ENCODE peak calls at places on chromosomes 7 and 10, in six cellular contexts. One of them, this sample, is unnamed.

GRCh38 chr7:1129431-1129830 is 30.6 kb downstream of the ZFAND2A start:
- DNase-seq in fibroblast of pulmonary artery: no peak
- DNase-seq in glutamatergic neuron: no peak
- DNase-seq in foreskin fibroblast: no peak
- DNase-seq in fibroblast of the aortic adventitia: no peak
- DNase-seq in epithelial cell of esophagus: no peak
- DNase-seq in this sample: no peak

GRCh38 chr7:27947581-27948278 is 207.8 kb downstream of the TAX1BP1 start:
- DNase-seq in fibroblast of pulmonary artery: peak
- DNase-seq in glutamatergic neuron: no peak
- DNase-seq in foreskin fibroblast: peak
- DNase-seq in fibroblast of the aortic adventitia: peak
- DNase-seq in epithelial cell of esophagus: no peak
- DNase-seq in this sample: no peak

GRCh38 chr10:77925795-77926565 is 575 bp downstream of the DLG5 start:
- DNase-seq in fibroblast of pulmonary artery: peak
- DNase-seq in glutamatergic neuron: peak
- DNase-seq in foreskin fibroblast: peak
- DNase-seq in fibroblast of the aortic adventitia: no peak
- DNase-seq in epithelial cell of esophagus: peak
- DNase-seq in this sample: peak

GRCh38 chr7:149430197-149430596 is 30.7 kb downstream of the ZNF777 start:
- DNase-seq in fibroblast of pulmonary artery: no peak
- DNase-seq in glutamatergic neuron: no peak
- DNase-seq in foreskin fibroblast: no peak
- DNase-seq in fibroblast of the aortic adventitia: no peak
- DNase-seq in epithelial cell of esophagus: no peak
- DNase-seq in this sample: no peak

GRCh38 chr10:131723601-131724530 is 176.9 kb upstream of the PPP2R2D start:
- DNase-seq in fibroblast of pulmonary artery: no peak
- DNase-seq in glutamatergic neuron: no peak
- DNase-seq in foreskin fibroblast: no peak
- DNase-seq in fibroblast of the aortic adventitia: no peak
- DNase-seq in epithelial cell of esophagus: no peak
- DNase-seq in this sample: no peak

GRCh38 chr7:41220275-41220674 is 482.6 kb downstream of the INHBA start:
- DNase-seq in fibroblast of pulmonary artery: no peak
- DNase-seq in glutamatergic neuron: no peak
- DNase-seq in foreskin fibroblast: no peak
- DNase-seq in fibroblast of the aortic adventitia: no peak
- DNase-seq in epithelial cell of esophagus: no peak
- DNase-seq in this sample: no peak

GRCh38 chr10:68666280-68666760 is 54.7 kb upstream of the CCAR1 start:
- DNase-seq in fibroblast of pulmonary artery: peak
- DNase-seq in glutamatergic neuron: no peak
- DNase-seq in foreskin fibroblast: peak
- DNase-seq in fibroblast of the aortic adventitia: peak
- DNase-seq in epithelial cell of esophagus: peak
- DNase-seq in this sample: no peak

GRCh38 chr7:87398441-87398840 is 53.0 kb downstream of the CROT start:
- DNase-seq in fibroblast of pulmonary artery: peak
- DNase-seq in glutamatergic neuron: no peak
- DNase-seq in foreskin fibroblast: peak
- DNase-seq in fibroblast of the aortic adventitia: peak
- DNase-seq in epithelial cell of esophagus: peak
- DNase-seq in this sample: no peak

GRCh38 chr7:120079022-120079421 is 194.0 kb upstream of the KCND2 start:
- DNase-seq in fibroblast of pulmonary artery: no peak
- DNase-seq in glutamatergic neuron: no peak
- DNase-seq in foreskin fibroblast: no peak
- DNase-seq in fibroblast of the aortic adventitia: no peak
- DNase-seq in epithelial cell of esophagus: no peak
- DNase-seq in this sample: no peak

GRCh38 chr7:91656486-91657237 is 223.8 kb downstream of the MTERF1 start:
- DNase-seq in fibroblast of pulmonary artery: peak
- DNase-seq in glutamatergic neuron: no peak
- DNase-seq in foreskin fibroblast: peak
- DNase-seq in fibroblast of the aortic adventitia: peak
- DNase-seq in epithelial cell of esophagus: no peak
- DNase-seq in this sample: no peak

GRCh38 chr7:102044984-102045673 is 227.7 kb downstream of the CUX1 start:
- DNase-seq in fibroblast of pulmonary artery: peak
- DNase-seq in glutamatergic neuron: no peak
- DNase-seq in foreskin fibroblast: peak
- DNase-seq in fibroblast of the aortic adventitia: peak
- DNase-seq in epithelial cell of esophagus: no peak
- DNase-seq in this sample: no peak

GRCh38 chr7:134545379-134545778 is 3.5 kb upstream of the AKR1B15 start:
- DNase-seq in fibroblast of pulmonary artery: no peak
- DNase-seq in glutamatergic neuron: no peak
- DNase-seq in foreskin fibroblast: no peak
- DNase-seq in fibroblast of the aortic adventitia: no peak
- DNase-seq in epithelial cell of esophagus: no peak
- DNase-seq in this sample: no peak

GRCh38 chr7:127158659-127159058 is 94.1 kb downstream of the GRM8 start:
- DNase-seq in fibroblast of pulmonary artery: no peak
- DNase-seq in glutamatergic neuron: no peak
- DNase-seq in foreskin fibroblast: no peak
- DNase-seq in fibroblast of the aortic adventitia: no peak
- DNase-seq in epithelial cell of esophagus: peak
- DNase-seq in this sample: no peak

GRCh38 chr10:113945075-113945686 is 90.7 kb downstream of the NHLRC2 start:
- DNase-seq in fibroblast of pulmonary artery: peak
- DNase-seq in glutamatergic neuron: no peak
- DNase-seq in foreskin fibroblast: peak
- DNase-seq in fibroblast of the aortic adventitia: peak
- DNase-seq in epithelial cell of esophagus: peak
- DNase-seq in this sample: no peak

GRCh38 chr7:157949711-157950110 is 612.9 kb downstream of the DNAJB6 start:
- DNase-seq in fibroblast of pulmonary artery: no peak
- DNase-seq in glutamatergic neuron: no peak
- DNase-seq in foreskin fibroblast: peak
- DNase-seq in fibroblast of the aortic adventitia: no peak
- DNase-seq in epithelial cell of esophagus: peak
- DNase-seq in this sample: no peak

GRCh38 chr10:78853864-78854263 is 214.9 kb upstream of the ZMIZ1 start:
- DNase-seq in fibroblast of pulmonary artery: no peak
- DNase-seq in glutamatergic neuron: no peak
- DNase-seq in foreskin fibroblast: no peak
- DNase-seq in fibroblast of the aortic adventitia: no peak
- DNase-seq in epithelial cell of esophagus: no peak
- DNase-seq in this sample: no peak

GRCh38 chr10:87058171-87058570 is 36.5 kb downstream of the GLUD1 start:
- DNase-seq in fibroblast of pulmonary artery: no peak
- DNase-seq in glutamatergic neuron: no peak
- DNase-seq in foreskin fibroblast: no peak
- DNase-seq in fibroblast of the aortic adventitia: no peak
- DNase-seq in epithelial cell of esophagus: no peak
- DNase-seq in this sample: no peak

GRCh38 chr7:126790763-126791162 is 462.0 kb downstream of the GRM8 start:
- DNase-seq in fibroblast of pulmonary artery: no peak
- DNase-seq in glutamatergic neuron: no peak
- DNase-seq in foreskin fibroblast: no peak
- DNase-seq in fibroblast of the aortic adventitia: no peak
- DNase-seq in epithelial cell of esophagus: no peak
- DNase-seq in this sample: no peak

GRCh38 chr10:44020322-44021111 is 364.4 kb downstream of the CXCL12 start:
- DNase-seq in fibroblast of pulmonary artery: no peak
- DNase-seq in glutamatergic neuron: no peak
- DNase-seq in foreskin fibroblast: no peak
- DNase-seq in fibroblast of the aortic adventitia: peak
- DNase-seq in epithelial cell of esophagus: no peak
- DNase-seq in this sample: no peak

GRCh38 chr7:3259711-3260424 is 41.2 kb upstream of the SDK1 start:
- DNase-seq in fibroblast of pulmonary artery: peak
- DNase-seq in glutamatergic neuron: no peak
- DNase-seq in foreskin fibroblast: no peak
- DNase-seq in fibroblast of the aortic adventitia: peak
- DNase-seq in epithelial cell of esophagus: no peak
- DNase-seq in this sample: no peak

GRCh38 chr7:111752022-111752582 is 189.8 kb upstream of the IMMP2L start:
- DNase-seq in fibroblast of pulmonary artery: peak
- DNase-seq in glutamatergic neuron: peak
- DNase-seq in foreskin fibroblast: peak
- DNase-seq in fibroblast of the aortic adventitia: peak
- DNase-seq in epithelial cell of esophagus: peak
- DNase-seq in this sample: peak

GRCh38 chr7:111758332-111758731 is 196.0 kb upstream of the IMMP2L start:
- DNase-seq in fibroblast of pulmonary artery: no peak
- DNase-seq in glutamatergic neuron: no peak
- DNase-seq in foreskin fibroblast: no peak
- DNase-seq in fibroblast of the aortic adventitia: no peak
- DNase-seq in epithelial cell of esophagus: no peak
- DNase-seq in this sample: no peak

GRCh38 chr7:111756687-111757178 is 194.4 kb upstream of the IMMP2L start:
- DNase-seq in fibroblast of pulmonary artery: peak
- DNase-seq in glutamatergic neuron: peak
- DNase-seq in foreskin fibroblast: peak
- DNase-seq in fibroblast of the aortic adventitia: peak
- DNase-seq in epithelial cell of esophagus: peak
- DNase-seq in this sample: no peak

GRCh38 chr7:111753968-111754367 is 191.7 kb upstream of the IMMP2L start:
- DNase-seq in fibroblast of pulmonary artery: no peak
- DNase-seq in glutamatergic neuron: no peak
- DNase-seq in foreskin fibroblast: no peak
- DNase-seq in fibroblast of the aortic adventitia: peak
- DNase-seq in epithelial cell of esophagus: peak
- DNase-seq in this sample: no peak

DNA sequence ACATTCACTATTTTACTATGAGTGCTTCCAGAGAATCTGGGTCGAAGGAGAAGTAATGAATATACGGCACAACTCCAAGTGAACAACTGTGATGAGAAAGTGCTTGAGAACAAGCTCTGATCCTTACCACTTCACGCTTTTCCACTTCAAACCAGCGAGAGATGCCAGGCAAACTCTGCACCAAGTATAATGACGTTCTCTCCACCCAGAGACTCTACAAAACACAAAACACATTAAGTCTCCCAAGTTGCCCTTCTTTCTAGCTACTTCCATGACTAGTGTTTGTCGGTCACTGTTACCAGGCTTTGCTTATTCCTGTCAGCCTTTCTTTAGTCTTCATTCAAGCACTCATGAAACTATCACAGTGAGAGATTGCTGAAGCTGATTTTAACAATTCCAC is 193.1 kb upstream of the IMMP2L start:
- DNase-seq in fibroblast of pulmonary artery: no peak
- DNase-seq in glutamatergic neuron: no peak
- DNase-seq in foreskin fibroblast: no peak
- DNase-seq in fibroblast of the aortic adventitia: no peak
- DNase-seq in epithelial cell of esophagus: no peak
- DNase-seq in this sample: no peak
- TF ChIP-seq CTCF in fibroblast of pulmonary artery: no peak
- TF ChIP-seq CTCF in glutamatergic neuron: no peak
- TF ChIP-seq CTCF in foreskin fibroblast: no peak
- TF ChIP-seq CTCF in fibroblast of the aortic adventitia: no peak
- TF ChIP-seq CTCF in epithelial cell of esophagus: no peak
- TF ChIP-seq CTCF in this sample: no peak

GRCh38 chr7:26584964-26585650 is 279.3 kb downstream of the SKAP2 start:
- DNase-seq in fibroblast of pulmonary artery: no peak
- DNase-seq in glutamatergic neuron: no peak
- DNase-seq in foreskin fibroblast: no peak
- DNase-seq in fibroblast of the aortic adventitia: no peak
- DNase-seq in epithelial cell of esophagus: no peak
- DNase-seq in this sample: no peak
- TF ChIP-seq CTCF in fibroblast of pulmonary artery: no peak
- TF ChIP-seq CTCF in glutamatergic neuron: no peak
- TF ChIP-seq CTCF in foreskin fibroblast: no peak
- TF ChIP-seq CTCF in fibroblast of the aortic adventitia: no peak
- TF ChIP-seq CTCF in epithelial cell of esophagus: no peak
- TF ChIP-seq CTCF in this sample: no peak

GRCh38 chr7:55546826-55547225 is 25.5 kb downstream of the VOPP1 start:
- DNase-seq in fibroblast of pulmonary artery: peak
- DNase-seq in glutamatergic neuron: no peak
- DNase-seq in foreskin fibroblast: peak
- DNase-seq in fibroblast of the aortic adventitia: peak
- DNase-seq in epithelial cell of esophagus: peak
- DNase-seq in this sample: no peak

GRCh38 chr7:55549457-55549856 is 22.8 kb downstream of the VOPP1 start:
- DNase-seq in fibroblast of pulmonary artery: no peak
- DNase-seq in glutamatergic neuron: no peak
- DNase-seq in foreskin fibroblast: no peak
- DNase-seq in fibroblast of the aortic adventitia: no peak
- DNase-seq in epithelial cell of esophagus: no peak
- DNase-seq in this sample: no peak

GRCh38 chr7:55548295-55548731 is 24.0 kb downstream of the VOPP1 start:
- DNase-seq in fibroblast of pulmonary artery: no peak
- DNase-seq in glutamatergic neuron: no peak
- DNase-seq in foreskin fibroblast: no peak
- DNase-seq in fibroblast of the aortic adventitia: no peak
- DNase-seq in epithelial cell of esophagus: no peak
- DNase-seq in this sample: no peak

GRCh38 chr7:55550010-55550409 is 22.3 kb downstream of the VOPP1 start:
- DNase-seq in fibroblast of pulmonary artery: no peak
- DNase-seq in glutamatergic neuron: no peak
- DNase-seq in foreskin fibroblast: no peak
- DNase-seq in fibroblast of the aortic adventitia: no peak
- DNase-seq in epithelial cell of esophagus: no peak
- DNase-seq in this sample: no peak

GRCh38 chr7:55545496-55545895 is 26.8 kb downstream of the VOPP1 start:
- DNase-seq in fibroblast of pulmonary artery: peak
- DNase-seq in glutamatergic neuron: no peak
- DNase-seq in foreskin fibroblast: peak
- DNase-seq in fibroblast of the aortic adventitia: peak
- DNase-seq in epithelial cell of esophagus: peak
- DNase-seq in this sample: no peak
- TF ChIP-seq CTCF in fibroblast of pulmonary artery: no peak
- TF ChIP-seq CTCF in glutamatergic neuron: no peak
- TF ChIP-seq CTCF in foreskin fibroblast: no peak
- TF ChIP-seq CTCF in fibroblast of the aortic adventitia: no peak
- TF ChIP-seq CTCF in epithelial cell of esophagus: peak
- TF ChIP-seq CTCF in this sample: no peak

DNA sequence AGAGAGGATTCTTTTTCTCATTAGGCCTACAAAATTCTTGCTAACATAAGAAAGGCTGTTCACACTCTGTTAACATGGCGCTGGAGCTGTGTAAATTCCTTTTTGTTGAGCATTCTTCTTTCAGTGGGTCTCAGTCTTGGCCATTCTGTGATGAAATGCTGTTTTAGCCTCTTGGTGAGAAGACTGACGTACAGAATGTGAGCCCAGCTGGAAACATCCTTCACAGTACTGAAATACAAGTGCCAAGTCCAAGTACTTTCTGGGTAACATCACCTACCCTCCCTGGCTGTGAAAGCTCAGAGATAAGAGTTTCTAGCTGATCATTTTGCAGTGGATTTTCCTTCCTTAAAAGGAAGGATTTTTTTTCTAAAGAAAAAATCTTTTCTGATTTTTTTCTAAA is 231.8 kb downstream of the AHR start:
- DNase-seq in fibroblast of pulmonary artery: peak
- DNase-seq in glutamatergic neuron: no peak
- DNase-seq in foreskin fibroblast: no peak
- DNase-seq in fibroblast of the aortic adventitia: peak
- DNase-seq in epithelial cell of esophagus: no peak
- DNase-seq in this sample: no peak
- TF ChIP-seq CTCF in fibroblast of pulmonary artery: no peak
- TF ChIP-seq CTCF in glutamatergic neuron: no peak
- TF ChIP-seq CTCF in foreskin fibroblast: no peak
- TF ChIP-seq CTCF in fibroblast of the aortic adventitia: no peak
- TF ChIP-seq CTCF in epithelial cell of esophagus: no peak
- TF ChIP-seq CTCF in this sample: no peak